ENCODE peak calls at places on chromosomes 16 and 17, in four cellular contexts. One of them, this sample, is unnamed.

GRCh38 chr16:59296002-59296401 is 561.9 kb upstream of the GOT2 start:
- DNase-seq in K562: no peak
- DNase-seq in HCT116: no peak
- DNase-seq in HepG2: no peak
- DNase-seq in this sample: no peak

GRCh38 chr17:77560841-77561240 is 397.7 kb upstream of the TNRC6C start:
- DNase-seq in K562: no peak
- DNase-seq in HepG2: no peak
- DNase-seq in HCT116: no peak
- DNase-seq in this sample: no peak

GRCh38 chr16:65772134-65772732 is 594.3 kb upstream of the CDH5 start:
- DNase-seq in HepG2: no peak
- DNase-seq in K562: no peak
- DNase-seq in HCT116: no peak
- DNase-seq in this sample: no peak

GRCh38 chr17:30761058-30761457 is 63.4 kb downstream of the CRLF3 start:
- DNase-seq in HCT116: no peak
- DNase-seq in HepG2: no peak
- DNase-seq in K562: no peak
- DNase-seq in this sample: no peak

GRCh38 chr17:11921296-11921695 is 76.0 kb downstream of the ZNF18 start:
- DNase-seq in HepG2: no peak
- DNase-seq in K562: no peak
- DNase-seq in HCT116: no peak
- DNase-seq in this sample: no peak

GRCh38 chr16:84940670-84941551 is 70.4 kb downstream of the ZDHHC7 start:
- DNase-seq in HepG2: no peak
- DNase-seq in K562: no peak
- DNase-seq in HCT116: no peak
- DNase-seq in this sample: no peak

GRCh38 chr17:74759941-74760340 is 11.5 kb downstream of the NHERF1 start:
- DNase-seq in K562: no peak
- DNase-seq in HepG2: no peak
- DNase-seq in HCT116: no peak
- DNase-seq in this sample: no peak

GRCh38 chr16:73047536-73048291 is at the start of gene ZFHX3:
- DNase-seq in HepG2: peak; percentile 76
- DNase-seq in K562: no peak
- DNase-seq in HCT116: no peak
- DNase-seq in this sample: no peak

GRCh38 chr17:43176119-43176570 is 5.1 kb downstream of the NBR1 start:
- DNase-seq in HCT116: no peak
- DNase-seq in K562: no peak
- DNase-seq in HepG2: peak; percentile 87
- DNase-seq in this sample: no peak

GRCh38 chr17:5592382-5592781 is 8.1 kb upstream of the NLRP1 start:
- DNase-seq in HepG2: peak; percentile 33
- DNase-seq in HCT116: peak; percentile 29
- DNase-seq in K562: no peak
- DNase-seq in this sample: no peak

GRCh38 chr17:78358538-78359215 is 1.2 kb downstream of the SOCS3 start:
- DNase-seq in HCT116: no peak
- DNase-seq in HepG2: no peak
- DNase-seq in K562: no peak
- DNase-seq in this sample: no peak

GRCh38 chr16:8908779-8909468 is 26.8 kb downstream of the LITAFD start:
- DNase-seq in HCT116: no peak
- DNase-seq in K562: no peak
- DNase-seq in HepG2: no peak
- DNase-seq in this sample: no peak

GRCh38 chr16:8915722-8916321 is 33.7 kb downstream of the LITAFD start:
- DNase-seq in HepG2: no peak
- DNase-seq in HCT116: no peak
- DNase-seq in K562: no peak
- DNase-seq in this sample: no peak

GRCh38 chr16:8916541-8917225 is 34.5 kb downstream of the LITAFD start:
- DNase-seq in HepG2: no peak
- DNase-seq in HCT116: no peak
- DNase-seq in K562: no peak
- DNase-seq in this sample: no peak

GRCh38 chr16:8914098-8914497 is 31.9 kb downstream of the LITAFD start:
- DNase-seq in K562: no peak
- DNase-seq in HepG2: no peak
- DNase-seq in HCT116: no peak
- DNase-seq in this sample: no peak

DNA sequence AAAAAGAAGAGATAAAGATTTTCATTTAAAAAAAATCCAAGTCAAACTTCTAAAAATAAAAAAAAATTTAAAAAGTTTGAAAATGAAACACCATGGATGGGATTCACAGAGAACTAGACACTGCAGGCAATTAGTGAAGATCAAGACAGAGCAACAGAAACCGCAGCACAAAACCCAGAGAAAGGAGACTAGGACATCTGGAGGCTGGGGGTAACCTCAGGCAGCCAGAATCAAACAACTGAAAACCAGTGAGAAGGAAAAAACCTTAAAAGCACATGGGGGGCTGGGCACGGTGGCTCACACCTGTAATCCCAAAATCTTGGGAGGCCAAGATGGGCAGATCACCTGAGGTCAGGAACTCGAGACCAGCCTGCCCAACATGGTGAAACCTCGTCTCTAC is 30.6 kb downstream of the LITAFD start:
- DNase-seq in HCT116: no peak
- DNase-seq in HepG2: no peak
- DNase-seq in K562: no peak
- DNase-seq in this sample: no peak
- TF ChIP-seq TCF7L2 in HCT116: no peak
- TF ChIP-seq TCF7L2 in HepG2: no peak
- TF ChIP-seq TCF7L2 in K562: no peak
- TF ChIP-seq TCF7L2 in this sample: no peak

DNA sequence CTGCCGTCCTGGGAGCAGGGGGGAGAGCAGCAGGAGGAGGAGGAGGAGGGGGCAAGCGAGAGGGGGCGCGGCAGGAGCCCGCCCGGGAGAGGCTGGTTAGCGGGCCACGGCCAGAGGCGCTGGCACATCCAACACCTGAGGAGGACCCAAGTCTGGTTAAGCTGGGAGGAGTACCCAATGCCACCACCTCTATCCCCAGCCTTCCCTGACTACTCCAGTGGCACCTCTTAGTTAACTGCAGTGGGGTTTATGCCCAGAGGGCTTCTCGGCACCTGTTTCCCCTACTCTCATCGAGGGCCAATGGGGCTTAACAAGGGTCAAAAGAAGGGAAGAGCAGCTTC is 5.6 kb downstream of the PHOSPHO1 start:
- DNase-seq in HCT116: no peak
- DNase-seq in K562: no peak
- DNase-seq in HepG2: no peak
- DNase-seq in this sample: no peak
- H3K4me3 ChIP-seq in HCT116: no peak overlapping the region
- H3K4me3 ChIP-seq in K562: no peak overlapping the region
- H3K4me3 ChIP-seq in HepG2: no peak overlapping the region
- H3K4me3 ChIP-seq in this sample: no peak overlapping the region

GRCh38 chr17:64060331-64060730 is 39.9 kb upstream of the ICAM2 start:
- DNase-seq in K562: no peak
- DNase-seq in HCT116: no peak
- DNase-seq in HepG2: no peak
- DNase-seq in this sample: no peak
- H3K4me1 ChIP-seq in K562: peaks cover 4% of the 10 kb centered on the region
- H3K4me1 ChIP-seq in HCT116: no peaks in the 10 kb centered on the region
- H3K4me1 ChIP-seq in HepG2: peaks cover 29% of the 10 kb centered on the region
- H3K4me1 ChIP-seq in this sample: no peaks in the 10 kb centered on the region

GRCh38 chr16:50371036-50371716 is 2.4 kb upstream of the BRD7 start:
- DNase-seq in HCT116: no peak
- DNase-seq in HepG2: peak; percentile 66
- DNase-seq in K562: no peak
- DNase-seq in this sample: no peak

GRCh38 chr16:50372611-50373344 is 4.0 kb upstream of the BRD7 start:
- DNase-seq in HepG2: peak; percentile 71
- DNase-seq in K562: no peak
- DNase-seq in HCT116: no peak
- DNase-seq in this sample: no peak

GRCh38 chr16:50373345-50373701 is 4.5 kb upstream of the BRD7 start:
- DNase-seq in HepG2: no peak
- DNase-seq in K562: no peak
- DNase-seq in HCT116: no peak
- DNase-seq in this sample: no peak

GRCh38 chr16:50373780-50374179 is 5.0 kb upstream of the BRD7 start:
- DNase-seq in HepG2: no peak
- DNase-seq in K562: no peak
- DNase-seq in HCT116: no peak
- DNase-seq in this sample: no peak

GRCh38 chr16:50371936-50372595 is 3.3 kb upstream of the BRD7 start:
- DNase-seq in K562: no peak
- DNase-seq in HCT116: no peak
- DNase-seq in HepG2: peak; percentile 61
- DNase-seq in this sample: no peak
- TF ChIP-seq TCF7L2 in K562: no peak
- TF ChIP-seq TCF7L2 in HCT116: no peak
- TF ChIP-seq TCF7L2 in HepG2: no peak
- TF ChIP-seq TCF7L2 in this sample: no peak

DNA sequence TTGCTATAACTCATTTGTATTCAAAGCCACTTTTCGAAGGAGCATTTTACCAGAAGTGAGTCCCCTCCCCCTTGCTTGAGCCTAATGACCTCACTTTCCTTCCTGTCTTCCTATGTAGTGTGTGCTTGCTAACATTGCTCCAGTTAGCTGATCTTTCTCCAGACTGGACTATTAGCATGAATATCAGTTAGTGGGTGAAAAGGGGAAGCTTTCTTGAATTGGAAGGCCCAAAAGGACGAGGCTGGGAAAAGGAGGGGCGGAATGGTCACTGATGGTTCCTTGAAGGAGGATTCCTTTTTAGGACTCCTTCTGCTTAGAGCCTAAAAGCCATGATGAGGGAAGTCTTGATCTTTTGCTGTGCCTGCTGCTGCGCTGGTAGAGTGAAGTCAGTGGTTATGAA is 11.9 kb downstream of the MAP3K3 start:
- DNase-seq in HCT116: no peak
- DNase-seq in K562: peak; percentile 31
- DNase-seq in HepG2: no peak
- DNase-seq in this sample: no peak
- H3K4me3 ChIP-seq in HCT116: no peak overlapping the region
- H3K4me3 ChIP-seq in K562: no peak overlapping the region
- H3K4me3 ChIP-seq in HepG2: no peak overlapping the region
- H3K4me3 ChIP-seq in this sample: no peak overlapping the region

This sample was measured in Panc1.